ENCODE peak calls at places on chromosomes 11 and 22, in eight cellular contexts. G, D, X, C, T, S, N and E are unnamed samples.
A peak's percentile ranks its signal among the peaks of the same experiment; 100 is the strongest.

GRCh38 chr11:94283678-94284077 is 20.7 kb upstream of the IZUMO1R start:
- DNase-seq in G (no peak), D (no peak), X (no peak), C (no peak), T (no peak), S (no peak), N (no peak), E (no peak)

GRCh38 chr11:62487136-62487535 is 59.5 kb downstream of the AHNAK start:
- DNase-seq in G (no peak), D (no peak), X (no peak), C (no peak), T (no peak), S (no peak), N (no peak), E (no peak)

GRCh38 chr11:28879869-28880268 is 771.7 kb downstream of the METTL15 start:
- DNase-seq in G (no peak), D (no peak), X (no peak), C (no peak), T (no peak), S (no peak), N (no peak), E (no peak)

GRCh38 chr22:30202531-30203006 is 44.0 kb downstream of the LIF start:
- DNase-seq in G (no peak), D (no peak), X (peak; percentile 68), C (no peak), T (no peak), S (no peak), N (no peak), E (no peak)

GRCh38 chr11:68650801-68651200 is 33.5 kb upstream of the GAL start:
- DNase-seq in G (no peak), D (no peak), X (no peak), C (no peak), T (no peak), S (no peak), N (no peak), E (no peak)

GRCh38 chr11:45622283-45622682 is 43.1 kb downstream of the CHST1 start:
- DNase-seq in G (no peak), D (no peak), X (no peak), C (no peak), T (no peak), S (no peak), N (no peak), E (no peak)

GRCh38 chr22:45473626-45474237 is 29.0 kb upstream of the FBLN1 start:
- DNase-seq in G (no peak), D (no peak), X (no peak), C (no peak), T (no peak), S (no peak), N (no peak), E (no peak)

GRCh38 chr11:58179648-58180047 is 9.2 kb upstream of the OR9Q2 start:
- DNase-seq in G (no peak), D (no peak), X (no peak), C (no peak), T (no peak), S (no peak), N (no peak), E (no peak)

GRCh38 chr11:2929511-2929879 is 275 bp upstream of the PHLDA2 start:
- DNase-seq in G (peak; percentile 31), D (no peak), X (peak; percentile 74), C (no peak), T (no peak), S (peak; percentile 56), N (no peak), E (peak; percentile 32)

GRCh38 chr11:128189823-128190222 is 397.5 kb downstream of the ETS1 start:
- DNase-seq in G (no peak), D (no peak), X (no peak), C (no peak), T (no peak), S (no peak), N (no peak), E (no peak)

GRCh38 chr11:64778223-64778472 is 194 bp downstream of the SF1 start:
- DNase-seq in G (no peak), D (no peak), X (no peak), C (no peak), T (no peak), S (no peak), N (no peak), E (no peak)

GRCh38 chr11:102727890-102728289 is 3.1 kb upstream of the MMP8 start:
- DNase-seq in G (no peak), D (no peak), X (no peak), C (no peak), T (no peak), S (peak; percentile 41), N (no peak), E (no peak)

GRCh38 chr11:61138940-61139339 is 22.3 kb downstream of the VPS37C start:
- DNase-seq in G (no peak), D (no peak), X (no peak), C (no peak), T (no peak), S (peak; percentile 90), N (no peak), E (no peak)

GRCh38 chr11:35276396-35276795 is 137.4 kb downstream of the CD44 start:
- DNase-seq in G (no peak), D (no peak), X (peak; percentile 49), C (peak; percentile 6), T (peak; percentile 16), S (no peak), N (no peak), E (peak; percentile 9)

GRCh38 chr22:19559324-19559811 is 35.2 kb upstream of the CLDN5 start:
- DNase-seq in G (no peak), D (no peak), X (no peak), C (no peak), T (no peak), S (no peak), N (no peak), E (no peak)

GRCh38 chr11:11836676-11837231 is 5.0 kb upstream of the USP47 start:
- DNase-seq in G (no peak), D (no peak), X (no peak), C (no peak), T (no peak), S (no peak), N (no peak), E (no peak)

GRCh38 chr22:20779813-20780148 is 5.9 kb downstream of the SERPIND1 start:
- DNase-seq in G (no peak), D (no peak), X (no peak), C (no peak), T (no peak), S (peak; percentile 66), N (no peak), E (no peak)

GRCh38 chr11:77202941-77203900 is 75.2 kb downstream of the MYO7A start:
- DNase-seq in G (no peak), D (no peak), X (no peak), C (no peak), T (no peak), S (no peak), N (peak; percentile 24), E (no peak)

GRCh38 chr11:33476945-33477584 is 219.9 kb downstream of the HIPK3 start:
- DNase-seq in G (no peak), D (no peak), X (no peak), C (no peak), T (no peak), S (peak; percentile 23), N (no peak), E (no peak)

GRCh38 chr22:47161631-47162030 is 399.2 kb downstream of the TBC1D22A start:
- DNase-seq in G (no peak), D (no peak), X (no peak), C (no peak), T (no peak), S (no peak), N (peak; percentile 11), E (no peak)

GRCh38 chr11:86688398-86689179 is 16.2 kb upstream of the ME3 start:
- DNase-seq in G (no peak), D (no peak), X (no peak), C (no peak), T (no peak), S (peak; percentile 81), N (no peak), E (no peak)